ENCODE peak calls at places on chromosomes 16 and 17, in six cellular contexts. Z, P, U, W, B and O are unnamed samples.

GRCh38 chr17:27571563-27572129 is 59.3 kb upstream of the LGALS9 start:
- DNase-seq in Z (no peak), P (no peak), U (no peak), W (no peak), B (no peak), O (no peak)

GRCh38 chr16:85169333-85170065 is 57.2 kb upstream of the CIBAR2 start:
- DNase-seq in Z (no peak), P (no peak), U (peak), W (peak), B (no peak), O (peak)

GRCh38 chr16:4293822-4294457 is 21.1 kb upstream of the TFAP4 start:
- DNase-seq in Z (no peak), P (peak), U (peak), W (peak), B (no peak), O (no peak)

GRCh38 chr16:57773680-57774295 is 28.5 kb downstream of the KIFC3 start:
- DNase-seq in Z (no peak), P (no peak), U (no peak), W (no peak), B (no peak), O (no peak)

GRCh38 chr17:16943541-16944333 is 28.2 kb downstream of the TNFRSF13B start:
- DNase-seq in Z (no peak), P (no peak), U (no peak), W (no peak), B (no peak), O (no peak)

GRCh38 chr17:67868176-67868575 is 42.9 kb downstream of the BPTF start:
- DNase-seq in Z (no peak), P (no peak), U (no peak), W (peak), B (no peak), O (no peak)

GRCh38 chr17:77049440-77049839 is 91.3 kb upstream of the SEC14L1 start:
- DNase-seq in Z (no peak), P (no peak), U (no peak), W (peak), B (no peak), O (no peak)

GRCh38 chr17:3639981-3640596 is 3.5 kb downstream of the CTNS start:
- DNase-seq in Z (no peak), P (no peak), U (no peak), W (peak), B (no peak), O (no peak)

GRCh38 chr17:21289902-21290571 is 5.5 kb downstream of the MAP2K3 start:
- DNase-seq in Z (no peak), P (peak), U (no peak), W (peak), B (no peak), O (no peak)

GRCh38 chr17:63956296-63956920 is 16.3 kb downstream of the SCN4A start:
- DNase-seq in Z (no peak), P (no peak), U (no peak), W (peak), B (no peak), O (no peak)

GRCh38 chr17:42392664-42393415 is 4.6 kb upstream of the STAT3 start:
- DNase-seq in Z (no peak), P (no peak), U (no peak), W (no peak), B (no peak), O (peak)

GRCh38 chr16:88773812-88774291 is 11.2 kb downstream of the PIEZO1 start:
- DNase-seq in Z (no peak), P (no peak), U (peak), W (peak), B (no peak), O (peak)

GRCh38 chr16:82832861-82833260 is 206.1 kb downstream of the CDH13 start:
- DNase-seq in Z (no peak), P (no peak), U (no peak), W (peak), B (no peak), O (no peak)

GRCh38 chr17:48575066-48575582 is 3.0 kb downstream of the HOXB4 start:
- DNase-seq in Z (no peak), P (no peak), U (no peak), W (no peak), B (no peak), O (no peak)